ENCODE peak calls at places on chromosomes 6 and 20, in seven cellular contexts. Z is AG04450, O is upper lobe of right lung, D is WERI-Rb-1, N is right atrium auricular region, R is lung, V is body of pancreas. W is an unnamed sample.

GRCh38 chr20:47113362-47114118 is 218.9 kb downstream of the EYA2 start:
- DNase-seq in Z (no peak), O (no peak), D (no peak), N (no peak), R (no peak), V (no peak), W (no peak)

GRCh38 chr6:79413562-79414002 is 123.6 kb downstream of the LCA5 start:
- DNase-seq in Z (peak), O (no peak), D (no peak), N (no peak), R (no peak), V (no peak), W (peak)

GRCh38 chr6:30793521-30794194 is 49.3 kb upstream of the IER3 start:
- DNase-seq in Z (peak), O (no peak), D (no peak), N (no peak), R (no peak), V (no peak), W (no peak)

GRCh38 chr20:58133020-58133419 is 95.4 kb downstream of the ANKRD60 start:
- DNase-seq in Z (no peak), O (no peak), D (no peak), N (peak), R (no peak), V (no peak), W (no peak)

GRCh38 chr6:13787146-13787545 is 27.2 kb downstream of the MCUR1 start:
- DNase-seq in Z (no peak), O (no peak), D (no peak), N (no peak), R (no peak), V (no peak), W (peak)

GRCh38 chr6:53752856-53753255 is 41.9 kb upstream of the LRRC1 start:
- DNase-seq in Z (peak), O (no peak), D (no peak), N (no peak), R (no peak), V (no peak), W (peak)

GRCh38 chr6:144675231-144675861 is 390.2 kb downstream of the UTRN start:
- DNase-seq in Z (no peak), O (no peak), D (no peak), N (no peak), R (peak), V (peak), W (no peak)

GRCh38 chr6:25995507-25995906 is 32.9 kb downstream of the TRIM38 start:
- DNase-seq in Z (no peak), O (no peak), D (no peak), N (no peak), R (no peak), V (no peak), W (no peak)

GRCh38 chr20:13554706-13555105 is 84.0 kb downstream of the TASP1 start:
- DNase-seq in Z (no peak), O (no peak), D (no peak), N (no peak), R (no peak), V (no peak), W (peak)

GRCh38 chr6:42345696-42346416 is 105.9 kb downstream of the TRERF1 start:
- DNase-seq in Z (no peak), O (no peak), D (no peak), N (no peak), R (no peak), V (no peak), W (no peak)

GRCh38 chr20:11231742-11232141 is 557.9 kb upstream of the JAG1 start:
- DNase-seq in Z (no peak), O (no peak), D (no peak), N (no peak), R (no peak), V (no peak), W (no peak)

GRCh38 chr6:129766959-129767728 is 57.2 kb upstream of the ARHGAP18 start:
- DNase-seq in Z (peak), O (peak), D (peak), N (no peak), R (no peak), V (peak), W (peak)

GRCh38 chr6:11833626-11834592 is 55.3 kb upstream of the ADTRP start:
- DNase-seq in Z (no peak), O (peak), D (no peak), N (no peak), R (peak), V (peak), W (no peak)

GRCh38 chr20:958936-959815 is 42.9 kb downstream of the RSPO4 start:
- DNase-seq in Z (no peak), O (no peak), D (no peak), N (no peak), R (no peak), V (no peak), W (no peak)

GRCh38 chr6:54802775-54803631 is 43.6 kb upstream of the FAM83B start:
- DNase-seq in Z (no peak), O (no peak), D (no peak), N (no peak), R (no peak), V (no peak), W (no peak)

GRCh38 chr6:85192186-85192585 is 257.7 kb upstream of the NT5E start:
- DNase-seq in Z (no peak), O (no peak), D (no peak), N (no peak), R (no peak), V (no peak), W (peak)

GRCh38 chr20:17227669-17228623 is 1.1 kb downstream of the PCSK2 start:
- DNase-seq in Z (no peak), O (peak), D (peak), N (no peak), R (no peak), V (no peak), W (peak)

GRCh38 chr20:17227199-17227535 is 327 bp downstream of the PCSK2 start:
- DNase-seq in Z (no peak), O (peak), D (no peak), N (no peak), R (no peak), V (no peak), W (no peak)

GRCh38 chr20:17226410-17227198 is at the start of gene PCSK2:
- DNase-seq in Z (peak), O (peak), D (peak), N (no peak), R (peak), V (peak), W (peak)

GRCh38 chr20:17225891-17226409 is 890 bp upstream of the PCSK2 start:
- DNase-seq in Z (no peak), O (peak), D (peak), N (no peak), R (no peak), V (no peak), W (no peak)

DNA sequence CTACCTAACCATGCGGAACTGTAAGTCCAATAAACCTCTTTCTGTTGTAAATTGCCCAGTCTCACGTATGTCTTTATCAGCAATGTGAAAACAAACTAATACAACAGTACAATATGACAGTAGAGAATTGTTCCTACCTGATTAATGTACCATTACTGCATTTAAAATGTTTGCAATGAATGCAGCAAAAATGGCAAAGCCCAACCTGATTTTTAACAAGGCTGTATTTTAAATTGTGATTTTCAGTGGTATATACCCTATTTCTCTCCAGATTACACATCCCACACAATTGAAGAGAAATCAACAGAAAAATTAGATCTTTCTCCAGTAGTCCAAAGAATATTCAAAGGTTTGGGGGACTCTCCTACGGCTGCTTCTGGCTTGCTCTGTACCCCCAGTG is 3.3 kb upstream of the PCSK2 start:
- DNase-seq in Z (no peak), O (no peak), D (no peak), N (no peak), R (no peak), V (no peak), W (no peak)
- H3K4me3 ChIP-seq in Z (no peak), O (no peak), D (no peak), N (no peak), R (no peak), V (no peak), W (no peak)

GRCh38 chr6:106509420-106510089 is 119.7 kb downstream of the RTN4IP1 start:
- DNase-seq in Z (no peak), O (no peak), D (peak), N (no peak), R (no peak), V (peak), W (no peak)
- TF ChIP-seq CTCF in Z (peak), O (no peak), D (peak), N (no peak), R (no peak), V (no peak), W (peak)

GRCh38 chr20:32804022-32804715 is 15.6 kb upstream of the MAPRE1 start:
- DNase-seq in Z (no peak), O (no peak), D (no peak), N (no peak), R (no peak), V (no peak), W (no peak)
- H3K4me3 ChIP-seq in Z (no peak), O (no peak), D (no peak), N (no peak), R (no peak), V (no peak), W (no peak)

GRCh38 chr6:110693296-110693695 is 122.0 kb downstream of the CDK19 start:
- DNase-seq in Z (no peak), O (no peak), D (no peak), N (no peak), R (no peak), V (no peak), W (no peak)
- TF ChIP-seq CTCF in Z (no peak), O (no peak), D (no peak), N (no peak), R (no peak), V (no peak), W (no peak)

GRCh38 chr6:3748726-3749389 is 2.7 kb downstream of the PXDC1 start:
- DNase-seq in Z (no peak), O (peak), D (no peak), N (no peak), R (no peak), V (no peak), W (no peak)

GRCh38 chr6:3748208-3748701 is 3.3 kb downstream of the PXDC1 start:
- DNase-seq in Z (no peak), O (no peak), D (peak), N (peak), R (peak), V (peak), W (peak)

GRCh38 chr6:3750324-3751018 is 1.0 kb downstream of the PXDC1 start:
- DNase-seq in Z (no peak), O (peak), D (peak), N (peak), R (peak), V (peak), W (peak)

GRCh38 chr6:3749991-3750323 is 1.6 kb downstream of the PXDC1 start:
- DNase-seq in Z (no peak), O (no peak), D (no peak), N (peak), R (peak), V (peak), W (no peak)

DNA sequence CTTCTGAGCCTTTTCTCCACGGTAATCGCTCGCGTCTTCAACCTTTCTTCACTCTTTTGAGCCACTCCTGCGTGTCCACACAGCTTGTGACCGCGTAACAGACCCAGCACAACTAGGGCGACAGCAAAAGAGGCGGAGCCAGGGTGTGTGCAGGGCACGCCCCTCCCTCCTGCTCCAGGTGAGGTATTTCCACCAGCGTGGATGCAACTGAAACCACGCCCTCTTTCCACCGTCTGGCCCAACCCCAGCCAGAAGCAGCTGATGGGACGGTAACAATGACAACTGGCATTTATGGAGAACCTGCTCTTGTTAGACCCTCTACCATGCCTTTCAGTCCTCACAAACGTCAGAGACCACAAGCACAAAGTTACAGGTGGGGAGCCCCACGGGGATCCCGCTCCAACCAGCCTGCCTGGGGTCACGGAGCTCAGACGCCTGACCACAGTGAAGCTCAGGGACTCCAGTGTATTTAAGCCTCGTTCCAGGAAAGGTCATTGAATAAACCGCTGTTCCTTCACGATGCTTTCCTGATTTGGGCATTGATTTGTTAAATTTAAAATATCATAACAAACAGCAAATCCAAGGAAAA is 2.0 kb downstream of the PXDC1 start:
- DNase-seq in Z (no peak), O (peak), D (peak), N (no peak), R (peak), V (peak), W (no peak)
- H3K4me3 ChIP-seq in Z (peak), O (peak), D (no peak), N (peak), R (peak), V (no peak), W (no peak)

DNA sequence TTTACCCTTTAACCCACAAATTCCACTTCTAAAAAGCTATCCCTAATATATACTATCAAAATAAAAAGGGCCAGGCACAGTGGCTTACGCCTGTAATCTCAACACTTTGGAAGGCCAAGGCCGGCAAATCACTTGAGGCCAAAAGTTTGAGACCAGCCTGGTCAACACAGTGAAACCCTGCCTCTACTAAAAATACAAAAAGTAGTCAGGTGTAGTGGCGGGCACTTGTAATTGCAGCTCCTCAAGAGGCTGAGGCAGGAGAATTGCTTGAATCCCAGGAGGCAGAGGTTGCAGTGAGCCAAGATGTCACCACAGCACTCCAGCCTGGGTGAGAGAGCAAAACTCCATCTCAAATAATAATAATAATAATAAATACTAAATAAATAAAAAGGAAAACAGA is 82.5 kb downstream of the TRIM27 start:
- DNase-seq in Z (no peak), O (no peak), D (peak), N (no peak), R (no peak), V (no peak), W (no peak)
- TF ChIP-seq CTCF in Z (no peak), O (no peak), D (peak), N (no peak), R (no peak), V (no peak), W (no peak)

GRCh38 chr6:28353356-28353755 is 3.6 kb downstream of the ZKSCAN3 start:
- DNase-seq in Z (no peak), O (no peak), D (no peak), N (no peak), R (no peak), V (no peak), W (no peak)
- H3K4me3 ChIP-seq in Z (no peak), O (peak), D (no peak), N (peak), R (no peak), V (no peak), W (no peak)

GRCh38 chr6:141610741-141611140 is 522.0 kb upstream of the GJE1 start:
- DNase-seq in Z (no peak), O (no peak), D (no peak), N (no peak), R (no peak), V (no peak), W (peak)
- TF ChIP-seq CTCF in Z (peak), O (no peak), D (no peak), N (no peak), R (no peak), V (no peak), W (peak)